ENCODE peak calls at places on chromosomes 11 and 22, in seven cellular contexts. One of them, this sample, is unnamed.

GRCh38 chr11:24348908-24349307 is 147.9 kb upstream of the LUZP2 start:
- DNase-seq in H1: no peak
- DNase-seq in fibroblast of the aortic adventitia: no peak
- DNase-seq in IMR-90: no peak
- DNase-seq in fibroblast of mammary gland: no peak
- DNase-seq in epithelial cell of esophagus: no peak
- DNase-seq in upper lobe of right lung: no peak
- DNase-seq in this sample: no peak

GRCh38 chr22:47630741-47631534 is 868.5 kb downstream of the TBC1D22A start:
- DNase-seq in H1: no peak
- DNase-seq in fibroblast of the aortic adventitia: no peak
- DNase-seq in IMR-90: no peak
- DNase-seq in fibroblast of mammary gland: no peak
- DNase-seq in epithelial cell of esophagus: no peak
- DNase-seq in upper lobe of right lung: peak
- DNase-seq in this sample: no peak

GRCh38 chr11:10401275-10401674 is 53.8 kb upstream of the AMPD3 start:
- DNase-seq in H1: no peak
- DNase-seq in fibroblast of the aortic adventitia: peak
- DNase-seq in IMR-90: no peak
- DNase-seq in fibroblast of mammary gland: no peak
- DNase-seq in epithelial cell of esophagus: no peak
- DNase-seq in upper lobe of right lung: no peak
- DNase-seq in this sample: no peak

GRCh38 chr11:29707924-29708323 is 308.9 kb downstream of the KCNA4 start:
- DNase-seq in H1: no peak
- DNase-seq in fibroblast of the aortic adventitia: no peak
- DNase-seq in IMR-90: no peak
- DNase-seq in fibroblast of mammary gland: no peak
- DNase-seq in epithelial cell of esophagus: no peak
- DNase-seq in upper lobe of right lung: no peak
- DNase-seq in this sample: no peak

GRCh38 chr22:43707650-43708049 is 104.5 kb downstream of the EFCAB6 start:
- DNase-seq in H1: no peak
- DNase-seq in fibroblast of the aortic adventitia: no peak
- DNase-seq in IMR-90: no peak
- DNase-seq in fibroblast of mammary gland: peak
- DNase-seq in epithelial cell of esophagus: peak
- DNase-seq in upper lobe of right lung: no peak
- DNase-seq in this sample: peak

GRCh38 chr11:86396403-86396802 is 21.7 kb downstream of the CCDC81 start:
- DNase-seq in H1: no peak
- DNase-seq in fibroblast of the aortic adventitia: peak
- DNase-seq in IMR-90: peak
- DNase-seq in fibroblast of mammary gland: peak
- DNase-seq in epithelial cell of esophagus: peak
- DNase-seq in upper lobe of right lung: no peak
- DNase-seq in this sample: peak

GRCh38 chr11:85947431-85948272 is 92.5 kb downstream of the CCDC83 start:
- DNase-seq in H1: no peak
- DNase-seq in fibroblast of the aortic adventitia: peak
- DNase-seq in IMR-90: peak
- DNase-seq in fibroblast of mammary gland: peak
- DNase-seq in epithelial cell of esophagus: peak
- DNase-seq in upper lobe of right lung: no peak
- DNase-seq in this sample: peak

GRCh38 chr11:119975561-119976152 is 162.3 kb downstream of the TRIM29 start:
- DNase-seq in H1: peak
- DNase-seq in fibroblast of the aortic adventitia: no peak
- DNase-seq in IMR-90: no peak
- DNase-seq in fibroblast of mammary gland: no peak
- DNase-seq in epithelial cell of esophagus: no peak
- DNase-seq in upper lobe of right lung: no peak
- DNase-seq in this sample: no peak

GRCh38 chr22:28791841-28792490 is 8.4 kb downstream of the XBP1 start:
- DNase-seq in H1: no peak
- DNase-seq in fibroblast of the aortic adventitia: no peak
- DNase-seq in IMR-90: peak
- DNase-seq in fibroblast of mammary gland: no peak
- DNase-seq in epithelial cell of esophagus: no peak
- DNase-seq in upper lobe of right lung: no peak
- DNase-seq in this sample: peak

GRCh38 chr11:95972055-95972454 is 48.1 kb upstream of the MTMR2 start:
- DNase-seq in H1: no peak
- DNase-seq in fibroblast of the aortic adventitia: peak
- DNase-seq in IMR-90: peak
- DNase-seq in fibroblast of mammary gland: no peak
- DNase-seq in epithelial cell of esophagus: no peak
- DNase-seq in upper lobe of right lung: no peak
- DNase-seq in this sample: peak

GRCh38 chr11:95968585-95968984 is 44.7 kb upstream of the MTMR2 start:
- DNase-seq in H1: no peak
- DNase-seq in fibroblast of the aortic adventitia: peak
- DNase-seq in IMR-90: peak
- DNase-seq in fibroblast of mammary gland: peak
- DNase-seq in epithelial cell of esophagus: peak
- DNase-seq in upper lobe of right lung: no peak
- DNase-seq in this sample: no peak
- TF ChIP-seq CTCF in H1: no peak
- TF ChIP-seq CTCF in fibroblast of the aortic adventitia: peak
- TF ChIP-seq CTCF in IMR-90: peak
- TF ChIP-seq CTCF in fibroblast of mammary gland: peak
- TF ChIP-seq CTCF in epithelial cell of esophagus: peak
- TF ChIP-seq CTCF in upper lobe of right lung: no peak
- TF ChIP-seq CTCF in this sample: peak

DNA sequence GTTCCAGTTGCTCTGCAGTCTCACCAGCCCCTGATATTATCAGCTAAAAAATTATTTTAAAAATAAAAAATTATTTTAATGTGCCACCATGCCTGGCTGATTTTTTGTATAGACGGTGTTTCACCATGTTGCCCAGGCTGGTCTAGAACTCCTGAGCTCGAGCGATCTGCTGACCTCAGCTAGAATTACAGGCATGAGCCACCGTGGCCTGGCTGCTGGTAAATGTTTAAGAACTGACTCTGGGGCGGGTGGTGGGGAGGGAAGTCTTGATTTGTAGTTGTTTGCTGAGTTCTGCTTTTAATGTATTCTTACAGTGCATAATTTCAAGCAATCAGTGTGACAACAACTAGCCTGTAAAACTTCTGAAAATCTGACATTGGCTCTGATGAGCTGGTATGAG is 120.9 kb upstream of the PLET1 start:
- DNase-seq in H1: no peak
- DNase-seq in fibroblast of the aortic adventitia: no peak
- DNase-seq in IMR-90: no peak
- DNase-seq in fibroblast of mammary gland: no peak
- DNase-seq in epithelial cell of esophagus: no peak
- DNase-seq in upper lobe of right lung: no peak
- DNase-seq in this sample: no peak
- H3K4me3 ChIP-seq in H1: no peak
- H3K4me3 ChIP-seq in fibroblast of the aortic adventitia: no peak
- H3K4me3 ChIP-seq in IMR-90: no peak
- H3K4me3 ChIP-seq in fibroblast of mammary gland: no peak
- H3K4me3 ChIP-seq in epithelial cell of esophagus: no peak
- H3K4me3 ChIP-seq in upper lobe of right lung: no peak
- H3K4me3 ChIP-seq in this sample: no peak

DNA sequence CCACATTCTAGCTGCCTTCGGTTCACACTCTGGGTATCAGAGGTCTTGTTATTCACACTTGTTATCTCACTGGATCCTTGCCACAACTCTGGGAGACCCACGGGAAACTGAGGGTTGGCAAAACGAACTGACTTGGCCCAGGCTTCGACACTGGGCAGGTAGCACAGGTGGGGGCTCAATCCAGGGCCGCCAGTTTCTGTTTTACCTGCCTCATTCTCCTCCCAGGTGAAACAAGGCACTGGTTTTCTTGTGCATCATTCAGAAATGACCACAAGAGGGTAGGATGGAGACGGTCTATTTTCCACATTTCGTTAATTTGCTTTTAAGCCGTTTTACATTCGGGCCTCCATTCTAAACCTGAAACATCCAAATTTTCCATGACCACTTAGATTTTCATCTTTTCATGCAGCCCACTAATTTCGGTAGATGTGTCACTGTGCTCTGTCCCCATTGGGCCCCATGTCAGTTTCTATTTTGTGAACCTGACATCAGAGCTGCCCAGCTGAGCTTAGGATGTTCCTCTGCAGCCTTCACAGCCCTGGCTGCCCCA is 108.1 kb downstream of the KIAA1671 start:
- DNase-seq in H1: no peak
- DNase-seq in fibroblast of the aortic adventitia: peak
- DNase-seq in IMR-90: no peak
- DNase-seq in fibroblast of mammary gland: no peak
- DNase-seq in epithelial cell of esophagus: no peak
- DNase-seq in upper lobe of right lung: no peak
- DNase-seq in this sample: no peak
- TF ChIP-seq CTCF in H1: peak
- TF ChIP-seq CTCF in fibroblast of the aortic adventitia: peak
- TF ChIP-seq CTCF in IMR-90: no peak
- TF ChIP-seq CTCF in fibroblast of mammary gland: no peak
- TF ChIP-seq CTCF in epithelial cell of esophagus: peak
- TF ChIP-seq CTCF in upper lobe of right lung: peak
- TF ChIP-seq CTCF in this sample: peak

DNA sequence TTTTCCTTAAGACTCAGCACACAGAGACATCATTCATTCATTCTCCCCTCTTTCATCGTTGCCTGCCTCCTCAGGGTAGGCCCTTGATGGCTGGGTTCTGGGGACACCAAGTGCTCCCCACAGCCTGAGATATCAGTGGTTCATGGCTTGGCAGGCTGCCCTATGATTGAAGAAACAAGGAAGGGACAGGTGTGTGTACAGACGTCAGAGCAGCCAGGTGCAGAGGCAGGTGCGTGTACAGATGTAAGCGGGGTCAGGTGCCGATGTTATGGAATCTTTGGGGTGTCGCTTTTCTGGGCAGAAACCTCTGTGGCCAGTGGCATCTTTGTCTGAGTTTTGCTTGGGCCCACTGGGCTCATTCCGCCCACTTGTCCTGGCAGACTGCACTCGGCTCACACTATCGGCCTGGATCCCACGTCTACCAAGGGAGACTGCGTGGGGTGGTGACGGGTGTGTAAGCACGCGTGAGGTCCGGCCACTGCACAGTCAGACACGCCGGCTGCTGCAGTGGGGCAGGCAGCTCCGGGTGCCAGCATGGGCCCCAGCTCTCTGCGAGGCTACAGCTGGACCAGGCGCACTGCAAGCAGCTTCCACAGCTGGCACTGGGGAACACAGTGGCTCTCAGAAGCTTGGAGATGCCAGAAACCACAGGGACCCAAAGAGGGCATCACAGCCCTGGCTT is 20.9 kb upstream of the KIAA0930 start:
- DNase-seq in H1: no peak
- DNase-seq in fibroblast of the aortic adventitia: no peak
- DNase-seq in IMR-90: no peak
- DNase-seq in fibroblast of mammary gland: no peak
- DNase-seq in epithelial cell of esophagus: no peak
- DNase-seq in upper lobe of right lung: no peak
- DNase-seq in this sample: no peak
- H3K4me3 ChIP-seq in H1: no peak
- H3K4me3 ChIP-seq in fibroblast of the aortic adventitia: no peak
- H3K4me3 ChIP-seq in IMR-90: no peak
- H3K4me3 ChIP-seq in fibroblast of mammary gland: no peak
- H3K4me3 ChIP-seq in epithelial cell of esophagus: no peak
- H3K4me3 ChIP-seq in upper lobe of right lung: no peak
- H3K4me3 ChIP-seq in this sample: no peak

DNA sequence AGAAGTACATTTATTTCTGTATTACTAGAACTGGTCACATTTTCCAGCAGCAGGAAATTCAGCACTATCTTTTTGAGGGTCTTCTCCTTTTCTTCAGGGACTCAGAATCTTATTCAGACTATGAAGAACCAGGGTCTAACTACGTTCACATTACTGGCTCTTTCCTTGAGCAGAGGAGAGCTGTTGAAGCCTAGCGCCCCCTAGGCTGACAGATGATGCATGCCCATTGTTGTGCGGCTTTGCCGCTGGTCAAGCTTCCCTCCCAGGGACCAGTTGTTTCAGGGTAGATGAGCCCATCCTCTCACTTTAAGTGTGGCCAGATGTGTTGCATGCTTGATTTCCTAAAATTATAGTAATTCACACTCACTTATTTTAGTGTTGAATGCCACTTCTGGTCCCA is 168.2 kb upstream of the PDGFD start:
- DNase-seq in H1: peak
- DNase-seq in fibroblast of the aortic adventitia: no peak
- DNase-seq in IMR-90: no peak
- DNase-seq in fibroblast of mammary gland: peak
- DNase-seq in epithelial cell of esophagus: peak
- DNase-seq in upper lobe of right lung: no peak
- DNase-seq in this sample: no peak
- TF ChIP-seq CTCF in H1: peak
- TF ChIP-seq CTCF in fibroblast of the aortic adventitia: no peak
- TF ChIP-seq CTCF in IMR-90: no peak
- TF ChIP-seq CTCF in fibroblast of mammary gland: peak
- TF ChIP-seq CTCF in epithelial cell of esophagus: peak
- TF ChIP-seq CTCF in upper lobe of right lung: no peak
- TF ChIP-seq CTCF in this sample: peak

DNA sequence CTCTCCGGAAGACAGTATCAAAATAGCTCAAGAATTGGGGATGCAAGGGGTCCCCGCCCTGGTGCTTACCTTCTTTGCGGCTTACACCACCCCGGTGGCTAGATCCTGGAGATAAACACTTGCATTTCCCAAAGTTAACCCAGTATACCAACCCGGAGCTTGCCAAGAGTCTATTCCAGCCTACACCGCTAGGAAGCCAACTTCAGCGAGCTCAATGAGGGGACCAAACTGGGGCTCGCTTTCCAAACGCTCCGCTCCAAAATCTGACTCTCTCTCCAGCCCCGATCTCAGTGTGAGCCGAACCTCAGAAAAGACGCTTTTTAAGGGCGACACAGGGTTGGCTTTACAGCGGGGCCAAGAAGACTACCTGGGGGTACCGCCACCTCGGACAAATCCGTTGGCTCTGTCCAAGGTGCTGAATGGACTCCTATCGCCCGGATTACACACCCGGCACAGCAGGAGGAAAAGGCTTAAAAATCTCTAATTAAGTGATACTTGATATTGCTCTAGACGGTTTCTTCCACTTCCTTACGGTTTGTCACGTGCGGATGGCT is 20.1 kb upstream of the BDNF start:
- DNase-seq in H1: no peak
- DNase-seq in fibroblast of the aortic adventitia: peak
- DNase-seq in IMR-90: peak
- DNase-seq in fibroblast of mammary gland: peak
- DNase-seq in epithelial cell of esophagus: peak
- DNase-seq in upper lobe of right lung: no peak
- DNase-seq in this sample: peak
- H3K4me3 ChIP-seq in H1: peak
- H3K4me3 ChIP-seq in fibroblast of the aortic adventitia: no peak
- H3K4me3 ChIP-seq in IMR-90: peak
- H3K4me3 ChIP-seq in fibroblast of mammary gland: no peak
- H3K4me3 ChIP-seq in epithelial cell of esophagus: no peak
- H3K4me3 ChIP-seq in upper lobe of right lung: no peak
- H3K4me3 ChIP-seq in this sample: peak

DNA sequence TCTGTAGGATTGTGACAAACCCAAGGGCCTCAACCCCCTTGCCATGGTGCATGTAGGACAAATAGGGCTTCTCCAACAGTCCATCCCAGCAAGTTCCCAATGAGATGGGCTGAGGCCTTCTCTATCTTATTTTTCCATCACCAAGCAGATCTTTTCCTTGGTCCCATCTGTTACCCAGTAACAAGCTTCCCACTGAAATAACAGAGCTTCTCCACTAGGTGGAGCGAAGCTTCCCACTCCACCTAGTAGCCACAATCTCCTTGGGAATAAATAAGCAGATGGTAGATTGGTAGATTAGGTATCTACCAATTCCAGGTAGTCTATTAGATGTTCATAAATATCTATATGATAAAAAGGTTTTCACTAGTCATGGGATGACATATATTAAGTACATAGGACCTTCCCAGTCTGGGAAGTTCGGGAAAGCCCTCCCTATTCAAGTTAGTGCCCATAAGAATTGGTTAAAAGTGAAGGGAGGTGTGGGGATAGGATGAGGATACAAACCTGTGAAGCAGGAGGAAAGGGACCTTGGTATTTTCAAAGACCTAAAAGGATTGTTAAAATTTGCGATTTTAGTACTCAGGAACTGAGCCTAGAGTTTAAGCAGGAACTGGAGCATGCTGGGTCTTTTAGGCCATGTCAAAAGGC is 5.9 kb upstream of the OR52L1 start:
- DNase-seq in H1: no peak
- DNase-seq in fibroblast of the aortic adventitia: peak
- DNase-seq in IMR-90: peak
- DNase-seq in fibroblast of mammary gland: peak
- DNase-seq in epithelial cell of esophagus: peak
- DNase-seq in upper lobe of right lung: no peak
- DNase-seq in this sample: peak
- TF ChIP-seq CTCF in H1: peak
- TF ChIP-seq CTCF in fibroblast of the aortic adventitia: peak
- TF ChIP-seq CTCF in IMR-90: peak
- TF ChIP-seq CTCF in fibroblast of mammary gland: peak
- TF ChIP-seq CTCF in epithelial cell of esophagus: peak
- TF ChIP-seq CTCF in upper lobe of right lung: peak
- TF ChIP-seq CTCF in this sample: peak